ENCODE peak calls at places on chromosomes 2 and 18, in four cellular contexts. E is transverse colon; H is astrocyte of the spinal cord; S is stimulated activated CD8-positive, alpha-beta memory T cell treated with anti-CD3 and anti-CD28 coated beads, Interleukin-7, amount 100 ng/mL, for 24 hours. Q is an unnamed sample.

GRCh38 chr2:18731661-18732060 is 142.3 kb upstream of the NT5C1B start:
- DNase-seq in E (no peak), H (no peak), S (no peak), Q (no peak)

GRCh38 chr18:45715212-45715780 is 8.7 kb upstream of the SLC14A1 start:
- DNase-seq in E (no peak), H (no peak), S (no peak), Q (no peak)

GRCh38 chr2:8009010-8009597 is 672.8 kb upstream of the ID2 start:
- DNase-seq in E (no peak), H (peak), S (no peak), Q (no peak)

GRCh38 chr2:190121971-190122370 is 59.4 kb upstream of the MSTN start:
- DNase-seq in E (no peak), H (peak), S (no peak), Q (no peak)

GRCh38 chr2:174342600-174343342 is 8.0 kb downstream of the SP9 start:
- DNase-seq in E (no peak), H (no peak), S (no peak), Q (no peak)

GRCh38 chr2:212894026-212894425 is 257.4 kb downstream of the IKZF2 start:
- DNase-seq in E (no peak), H (no peak), S (no peak), Q (no peak)

GRCh38 chr2:78351208-78351607 is 674.3 kb upstream of the REG3G start:
- DNase-seq in E (no peak), H (no peak), S (no peak), Q (no peak)

GRCh38 chr18:55111271-55111670 is 152.0 kb upstream of the CCDC68 start:
- DNase-seq in E (no peak), H (peak), S (no peak), Q (no peak)

GRCh38 chr2:100422320-100422719 is 4.9 kb upstream of the CHST10 start:
- DNase-seq in E (no peak), H (peak), S (no peak), Q (no peak)

GRCh38 chr2:24855703-24856102 is 62.5 kb downstream of the CENPO start:
- DNase-seq in E (no peak), H (peak), S (no peak), Q (no peak)

GRCh38 chr2:217940261-217941220 is 62.3 kb downstream of the TNS1 start:
- DNase-seq in E (no peak), H (no peak), S (no peak), Q (no peak)

GRCh38 chr2:165401285-165401852 is 68.1 kb upstream of the CSRNP3 start:
- DNase-seq in E (no peak), H (peak), S (no peak), Q (no peak)

GRCh38 chr2:8215159-8215863 is 466.5 kb upstream of the ID2 start:
- DNase-seq in E (no peak), H (no peak), S (no peak), Q (no peak)

GRCh38 chr2:241156997-241157441 is 6.8 kb downstream of the PPP1R7 start:
- DNase-seq in E (no peak), H (peak), S (no peak), Q (no peak)

GRCh38 chr18:41144444-41144843 is 810.6 kb upstream of the PIK3C3 start:
- DNase-seq in E (no peak), H (peak), S (no peak), Q (no peak)

GRCh38 chr2:75200140-75200985 is 1.0 kb upstream of the TACR1 start:
- DNase-seq in E (peak), H (peak), S (no peak), Q (no peak)

GRCh38 chr2:240569998-240570530 is 1.8 kb downstream of the RNPEPL1 start:
- DNase-seq in E (peak), H (no peak), S (no peak), Q (no peak)

GRCh38 chr2:30527411-30527810 is 80.4 kb downstream of the LCLAT1 start:
- DNase-seq in E (no peak), H (peak), S (no peak), Q (no peak)

GRCh38 chr18:72672364-72673151 is 128.4 kb upstream of the CBLN2 start:
- DNase-seq in E (no peak), H (peak), S (no peak), Q (no peak)

GRCh38 chr2:8282858-8283252 is 399.0 kb upstream of the ID2 start:
- DNase-seq in E (no peak), H (no peak), S (no peak), Q (no peak)

GRCh38 chr18:29164993-29165599 is 988.2 kb upstream of the CDH2 start:
- DNase-seq in E (no peak), H (peak), S (no peak), Q (no peak)

GRCh38 chr2:172058660-172059059 is 26.6 kb upstream of the DLX1 start:
- DNase-seq in E (no peak), H (no peak), S (no peak), Q (no peak)

GRCh38 chr2:236689981-236690380 is 120.4 kb downstream of the ACKR3 start:
- DNase-seq in E (no peak), H (no peak), S (no peak), Q (no peak)

GRCh38 chr2:65991332-65991731 is 443.6 kb upstream of the MEIS1 start:
- DNase-seq in E (peak), H (no peak), S (no peak), Q (no peak)

GRCh38 chr2:102111823-102112222 is 30.7 kb upstream of the IL1R1 start:
- DNase-seq in E (no peak), H (peak), S (no peak), Q (no peak)

GRCh38 chr2:54648256-54648655 is 75.2 kb upstream of the EML6 start:
- DNase-seq in E (no peak), H (no peak), S (no peak), Q (no peak)

GRCh38 chr2:143451622-143452021 is 322.4 kb downstream of the ARHGAP15 start:
- DNase-seq in E (no peak), H (peak), S (no peak), Q (no peak)

GRCh38 chr2:217645891-217646290 is 356.9 kb downstream of the TNS1 start:
- DNase-seq in E (no peak), H (no peak), S (no peak), Q (no peak)

GRCh38 chr2:235416816-235417499 is 76.9 kb upstream of the AGAP1 start:
- DNase-seq in E (no peak), H (peak), S (no peak), Q (no peak)

GRCh38 chr2:233165895-233166661 is 85.4 kb upstream of the ATG16L1 start:
- DNase-seq in E (peak), H (peak), S (no peak), Q (peak)

GRCh38 chr2:222572761-222573174 is 83.1 kb downstream of the FARSB start:
- DNase-seq in E (no peak), H (peak), S (no peak), Q (no peak)

GRCh38 chr2:159326569-159327255 is 40.2 kb upstream of the WDSUB1 start:
- DNase-seq in E (no peak), H (peak), S (no peak), Q (no peak)

GRCh38 chr2:42974697-42975357 is 182.4 kb upstream of the HAAO start:
- DNase-seq in E (peak), H (peak), S (peak), Q (peak)

Q was measured in stimulated activated CD4-positive, alpha-beta T cell treated with anti-CD3 and anti-CD28 coated beads, Interleukin-4, amount 100 ng/mL, for 48 hours.